ENCODE peak calls at places on chromosomes 3 and 15, in eight cellular contexts. H is myocyte; O is NCI-H187; P is stimulated activated CD8-positive, alpha-beta memory T cell treated with anti-CD3 and anti-CD28 coated beads, Interleukin-12 subunit alpha, Interleukin-12 subunit beta, amount 100 ng/mL, for 1 hour; J is foreskin fibroblast; N is AG04450; Q is stimulated activated CD4-positive, alpha-beta T cell treated with anti-CD3 and anti-CD28 coated beads, Interleukin-2, amount 100 ng/mL, for 48 hours; W is activated CD8-positive, alpha-beta memory T cell treated with anti-CD3 and anti-CD28 coated beads for 1 hour. C is an unnamed sample.

GRCh38 chr3:64382171-64382570 is 156.9 kb upstream of the PRICKLE2 start:
- DNase-seq in H (no peak), O (no peak), P (no peak), J (no peak), N (no peak), Q (no peak), W (no peak), C (no peak)

GRCh38 chr3:184345678-184346144 is 8.3 kb downstream of the FAM131A start:
- DNase-seq in H (peak), O (peak), P (no peak), J (peak), N (no peak), Q (no peak), W (no peak), C (peak)

GRCh38 chr15:64699767-64700388 is 75.5 kb downstream of the RBPMS2 start:
- DNase-seq in H (peak), O (peak), P (no peak), J (peak), N (no peak), Q (no peak), W (no peak), C (no peak)

GRCh38 chr3:45599984-45600650 is 5.6 kb downstream of the LIMD1 start:
- DNase-seq in H (peak), O (no peak), P (no peak), J (no peak), N (no peak), Q (no peak), W (no peak), C (no peak)

GRCh38 chr3:151839313-151839631 is 25.4 kb downstream of the AADAC start:
- DNase-seq in H (no peak), O (no peak), P (no peak), J (no peak), N (no peak), Q (no peak), W (no peak), C (no peak)

GRCh38 chr15:39578851-39579486 is 1.9 kb upstream of the THBS1 start:
- DNase-seq in H (peak), O (no peak), P (no peak), J (peak), N (no peak), Q (no peak), W (no peak), C (peak)

GRCh38 chr3:12944849-12945248 is 103.5 kb upstream of the RPL32 start:
- DNase-seq in H (no peak), O (no peak), P (no peak), J (no peak), N (no peak), Q (no peak), W (no peak), C (no peak)

GRCh38 chr15:70829366-70830166 is 24.4 kb downstream of the LARP6 start:
- DNase-seq in H (peak), O (no peak), P (no peak), J (no peak), N (no peak), Q (no peak), W (no peak), C (peak)

GRCh38 chr3:133812872-133813271 is 7.3 kb downstream of the SRPRB start:
- DNase-seq in H (peak), O (no peak), P (no peak), J (no peak), N (no peak), Q (no peak), W (no peak), C (no peak)